ENCODE peak calls at places on chromosomes 5 and 9, in seven cellular contexts. F is brain microvascular endothelial cell; B is NCI-H2227 treated with DMSO at 0.1 percent for 48 hours; S is foreskin keratinocyte; N is NCI-H1105 treated with DMSO at 0.1 percent for 48 hours; Z is epithelial cell of prostate; Y is activated naive CD4-positive, alpha-beta T cell treated with Interleukin-2 at 50 U/mL for 16 hours. R is an unnamed sample.

GRCh38 chr5:150278046-150278760 is 11.4 kb downstream of the CAMK2A start:
- DNase-seq in F (no peak), B (no peak), S (no peak), N (no peak), Z (no peak), Y (no peak), R (no peak)

GRCh38 chr5:15383469-15383868 is 116.5 kb upstream of the FBXL7 start:
- DNase-seq in F (peak; percentile 24), B (no peak), S (no peak), N (peak; percentile 7), Z (no peak), Y (no peak), R (no peak)

GRCh38 chr5:131953969-131954368 is 8.5 kb upstream of the MEIKIN start:
- DNase-seq in F (no peak), B (no peak), S (no peak), N (no peak), Z (no peak), Y (no peak), R (no peak)

GRCh38 chr9:97807681-97808080 is 45.3 kb upstream of the FOXE1 start:
- DNase-seq in F (no peak), B (peak; percentile 36), S (peak; percentile 72), N (peak; percentile 10), Z (no peak), Y (no peak), R (peak; percentile 9)

GRCh38 chr9:21413089-21414023 is 4.4 kb downstream of the IFNA8 start:
- DNase-seq in F (no peak), B (no peak), S (no peak), N (no peak), Z (no peak), Y (no peak), R (no peak)

GRCh38 chr5:34863947-34864346 is 25.0 kb downstream of the TTC23L start:
- DNase-seq in F (no peak), B (no peak), S (no peak), N (no peak), Z (no peak), Y (no peak), R (no peak)

GRCh38 chr5:32754251-32754650 is 43.1 kb downstream of the NPR3 start:
- DNase-seq in F (no peak), B (no peak), S (no peak), N (no peak), Z (no peak), Y (no peak), R (no peak)

GRCh38 chr5:178801021-178801420 is 58.7 kb upstream of the ZNF354B start:
- DNase-seq in F (no peak), B (no peak), S (no peak), N (no peak), Z (no peak), Y (no peak), R (no peak)

GRCh38 chr9:128683340-128684064 is 5.5 kb upstream of the SET start:
- DNase-seq in F (no peak), B (no peak), S (peak; percentile 68), N (no peak), Z (peak; percentile 76), Y (peak; percentile 28), R (no peak)

GRCh38 chr5:87002485-87002884 is 265.2 kb upstream of the RASA1 start:
- DNase-seq in F (peak; percentile 31), B (no peak), S (no peak), N (no peak), Z (no peak), Y (no peak), R (no peak)

GRCh38 chr9:74773886-74774479 is 113.7 kb downstream of the TRPM6 start:
- DNase-seq in F (peak; percentile 72), B (peak; percentile 30), S (no peak), N (peak; percentile 59), Z (peak; percentile 18), Y (peak; percentile 73), R (peak; percentile 66)

GRCh38 chr5:114419941-114420340 is 58.1 kb downstream of the KCNN2 start:
- DNase-seq in F (no peak), B (no peak), S (peak; percentile 11), N (no peak), Z (no peak), Y (no peak), R (no peak)

GRCh38 chr5:11048760-11049159 is 287.7 kb upstream of the DAP start:
- DNase-seq in F (no peak), B (no peak), S (no peak), N (no peak), Z (no peak), Y (no peak), R (no peak)

GRCh38 chr9:545480-545879 is 296.0 kb upstream of the DMRT1 start:
- DNase-seq in F (no peak), B (no peak), S (no peak), N (no peak), Z (no peak), Y (no peak), R (no peak)

GRCh38 chr9:69027355-69028097 is 8.0 kb upstream of the FXN start:
- DNase-seq in F (peak; percentile 56), B (peak; percentile 37), S (peak; percentile 20), N (peak; percentile 68), Z (no peak), Y (peak; percentile 11), R (peak; percentile 46)

GRCh38 chr9:4987996-4988421 is 2.9 kb downstream of the JAK2 start:
- DNase-seq in F (peak; percentile 53), B (peak; percentile 67), S (no peak), N (peak; percentile 62), Z (no peak), Y (peak; percentile 44), R (peak; percentile 78)

GRCh38 chr5:56314536-56314935 is 81.4 kb upstream of the ANKRD55 start:
- DNase-seq in F (no peak), B (no peak), S (no peak), N (no peak), Z (no peak), Y (peak; percentile 65), R (no peak)

GRCh38 chr9:77854916-77855314 is 176.7 kb downstream of the GNAQ start:
- DNase-seq in F (no peak), B (no peak), S (no peak), N (no peak), Z (no peak), Y (no peak), R (no peak)

GRCh38 chr9:137511758-137512463 is 38.3 kb downstream of the PNPLA7 start:
- DNase-seq in F (no peak), B (no peak), S (no peak), N (no peak), Z (no peak), Y (no peak), R (no peak)

GRCh38 chr5:173158366-173158765 is 14.0 kb downstream of the BNIP1 start:
- DNase-seq in F (no peak), B (no peak), S (no peak), N (no peak), Z (no peak), Y (no peak), R (no peak)

GRCh38 chr9:115170674-115171073 is 52.7 kb upstream of the TNC start:
- DNase-seq in F (peak; percentile 24), B (no peak), S (peak; percentile 59), N (no peak), Z (no peak), Y (no peak), R (no peak)

GRCh38 chr9:21964925-21965385 is 29.2 kb downstream of the CDKN2A start:
- DNase-seq in F (no peak), B (no peak), S (no peak), N (no peak), Z (peak; percentile 44), Y (peak; percentile 79), R (no peak)

GRCh38 chr9:21565137-21565536 is 83.0 kb upstream of the IFNE start:
- DNase-seq in F (no peak), B (no peak), S (peak; percentile 86), N (no peak), Z (no peak), Y (no peak), R (no peak)

GRCh38 chr9:88056876-88057275 is 81.4 kb downstream of the SPATA31C2 start:
- DNase-seq in F (peak; percentile 43), B (no peak), S (peak; percentile 20), N (no peak), Z (peak; percentile 26), Y (no peak), R (no peak)

GRCh38 chr5:147092044-147092443 is 142.8 kb upstream of the STK32A start:
- DNase-seq in F (no peak), B (no peak), S (no peak), N (no peak), Z (no peak), Y (no peak), R (no peak)

GRCh38 chr5:63648376-63648775 is 313.9 kb downstream of the HTR1A start:
- DNase-seq in F (no peak), B (no peak), S (no peak), N (no peak), Z (no peak), Y (no peak), R (no peak)